ENCODE peak calls at places on chromosomes 12 and 14, in six cellular contexts. Q is lower leg skin, C is stomach, M is right lobe of liver, J is Peyer's patch, K is body of pancreas. O is an unnamed sample.

GRCh38 chr12:13735756-13736155 is 245.6 kb downstream of the GRIN2B start:
- DNase-seq in C (no peak), K (no peak), Q (no peak), J (no peak), M (no peak), O (no peak)

GRCh38 chr12:32002848-32003493 is 43.8 kb downstream of the RESF1 start:
- DNase-seq in C (no peak), M (no peak), K (no peak), Q (no peak), J (no peak), O (no peak)

GRCh38 chr14:54895683-54896082 is 6.9 kb downstream of the GCH1 start:
- DNase-seq in M (no peak), K (no peak), C (no peak), J (no peak), Q (no peak), O (no peak)

GRCh38 chr14:57498035-57498434 is 4.4 kb upstream of the CCDC198 start:
- DNase-seq in J (no peak), C (no peak), Q (no peak), M (no peak), K (no peak), O (no peak)

GRCh38 chr14:64572721-64573508 is 23.2 kb downstream of the PPP1R36 start:
- DNase-seq in M (no peak), C (no peak), K (no peak), J (no peak), Q (no peak), O (no peak)

GRCh38 chr12:28114488-28114887 is 75.8 kb upstream of the CCDC91 start:
- DNase-seq in M (no peak), K (no peak), Q (no peak), C (no peak), J (no peak), O (no peak)

GRCh38 chr12:24928131-24928530 is 20.8 kb downstream of the BCAT1 start:
- DNase-seq in J (no peak), K (no peak), C (no peak), Q (no peak), M (no peak), O (no peak)

GRCh38 chr14:78319826-78320635 is 149.9 kb downstream of the NRXN3 start:
- DNase-seq in K (no peak), Q (no peak), J (no peak), M (no peak), C (no peak), O (no peak)

GRCh38 chr14:54211562-54212308 is 185.1 kb upstream of the CDKN3 start:
- DNase-seq in K (no peak), J (no peak), M (no peak), Q (no peak), C (no peak), O (no peak)

GRCh38 chr12:3445127-3445978 is 45.6 kb upstream of the PRMT8 start:
- DNase-seq in Q (peak; percentile 15), C (peak; percentile 64), K (peak; percentile 27), J (no peak), M (no peak), O (peak; percentile 16)

GRCh38 chr14:81144811-81145598 is 75.8 kb downstream of the GTF2A1 start:
- DNase-seq in K (no peak), M (no peak), Q (no peak), C (no peak), J (no peak), O (no peak)

GRCh38 chr14:99277534-99277933 is 5.5 kb upstream of the BCL11B start:
- DNase-seq in K (no peak), M (no peak), J (no peak), Q (no peak), C (no peak), O (no peak)

GRCh38 chr12:124744659-124745467 is 118.8 kb downstream of the SCARB1 start:
- DNase-seq in Q (no peak), K (no peak), C (no peak), M (no peak), J (no peak), O (no peak)

GRCh38 chr12:104374806-104375205 is 71.3 kb downstream of the EID3 start:
- DNase-seq in K (no peak), Q (peak; percentile 70), C (no peak), J (no peak), M (no peak), O (no peak)

GRCh38 chr14:75426332-75427125 is 1.3 kb upstream of the JDP2 start:
- DNase-seq in Q (no peak), K (no peak), C (no peak), M (no peak), J (peak; percentile 61), O (no peak)

GRCh38 chr14:62956413-62956812 is 88.8 kb downstream of the KCNH5 start:
- DNase-seq in K (no peak), M (no peak), J (no peak), Q (no peak), C (no peak), O (no peak)

GRCh38 chr14:70785556-70785955 is 23.8 kb downstream of the MAP3K9 start:
- DNase-seq in C (no peak), K (no peak), J (no peak), M (no peak), Q (peak; percentile 45), O (no peak)

GRCh38 chr12:109228664-109229063 is 80.4 kb downstream of the FOXN4 start:
- DNase-seq in J (no peak), M (no peak), Q (no peak), K (no peak), C (no peak), O (no peak)

GRCh38 chr14:55347040-55347439 is 64.6 kb downstream of the ATG14 start:
- DNase-seq in M (no peak), C (no peak), Q (no peak), J (no peak), K (no peak), O (peak; percentile 30)

GRCh38 chr12:92003701-92004100 is 141.9 kb downstream of the BTG1 start:
- DNase-seq in K (no peak), C (no peak), M (no peak), J (no peak), Q (no peak), O (no peak)

GRCh38 chr12:92989715-92990484 is 60.8 kb upstream of the EEA1 start:
- DNase-seq in C (no peak), J (no peak), Q (no peak), K (no peak), M (no peak), O (no peak)

GRCh38 chr12:6871052-6871957 is 1.8 kb downstream of the SPSB2 start:
- DNase-seq in C (peak; percentile 45), Q (no peak), J (no peak), M (no peak), K (no peak), O (peak; percentile 83)

GRCh38 chr12:103128862-103129501 is 171.5 kb downstream of the ASCL1 start:
- DNase-seq in M (peak; percentile 80), J (no peak), K (peak; percentile 58), C (peak; percentile 51), Q (no peak), O (no peak)

GRCh38 chr12:10652192-10652591 is 21.7 kb downstream of the STYK1 start:
- DNase-seq in K (no peak), M (no peak), C (no peak), J (no peak), Q (no peak), O (no peak)

GRCh38 chr12:54385251-54385914 is 850 bp upstream of the ZNF385A start:
- DNase-seq in Q (no peak), K (no peak), J (peak; percentile 56), M (no peak), C (no peak), O (no peak)
- TF ChIP-seq POLR2A in Q (no peak), K (no peak), J (no peak), M (no peak), C (no peak), O (no peak)

GRCh38 chr12:49966511-49967041 is 4.9 kb downstream of the AQP5 start:
- DNase-seq in J (no peak), M (no peak), K (no peak), Q (no peak), C (no peak), O (no peak)

GRCh38 chr12:49967777-49968250 is 4.9 kb upstream of the AQP6 start:
- DNase-seq in K (no peak), M (no peak), J (no peak), C (no peak), Q (no peak), O (no peak)

GRCh38 chr12:49965836-49966235 is 4.2 kb downstream of the AQP5 start:
- DNase-seq in J (no peak), C (no peak), M (no peak), Q (no peak), K (no peak), O (no peak)

GRCh38 chr12:49968431-49968830 is 4.3 kb upstream of the AQP6 start:
- DNase-seq in C (no peak), K (no peak), M (peak; percentile 88), Q (no peak), J (no peak), O (no peak)

GRCh38 chr12:49967042-49967776 is 5.5 kb downstream of the AQP5 start:
- DNase-seq in J (peak; percentile 83), C (peak; percentile 95), M (peak; percentile 94), K (peak; percentile 90), Q (peak; percentile 98), O (peak; percentile 94)
- H3K4me3 ChIP-seq in J (peak overlapping the region; percentile 47), C (peak overlapping the region; percentile 49), M (peak overlapping the region; percentile 41), K (no peak overlapping the region), Q (no peak overlapping the region), O (peak overlapping the region; percentile 33)

GRCh38 chr14:73684627-73685026 is 29.6 kb downstream of the PNMA1 start:
- DNase-seq in M (no peak), J (no peak), K (no peak), C (no peak), Q (no peak), O (no peak)

GRCh38 chr14:73685328-73685727 is 28.9 kb downstream of the PNMA1 start:
- DNase-seq in M (no peak), K (no peak), J (no peak), C (no peak), Q (no peak), O (no peak)

DNA sequence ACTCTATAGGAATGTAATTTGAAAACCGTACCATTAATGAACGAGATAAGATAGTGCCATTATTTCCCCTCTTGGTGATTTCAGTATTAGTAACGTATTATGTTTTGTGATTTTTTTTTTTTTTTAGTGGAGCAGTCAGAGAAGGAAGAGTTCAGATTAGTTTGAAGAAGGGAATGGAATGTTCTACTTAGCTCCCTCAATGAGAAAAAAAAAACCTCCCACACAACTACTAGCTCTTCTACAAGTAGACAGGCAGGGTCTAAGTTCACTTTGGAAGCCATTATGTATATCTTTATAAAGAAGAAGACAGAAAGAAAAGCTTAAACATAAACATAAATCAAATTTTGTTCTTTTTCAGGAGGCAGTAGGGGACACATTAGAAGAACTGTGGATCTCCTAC is 27.3 kb downstream of the PNMA1 start:
- DNase-seq in Q (no peak), K (no peak), J (no peak), C (no peak), M (no peak), O (no peak)
- TF ChIP-seq POLR2A in Q (no peak), K (no peak), J (no peak), C (no peak), M (no peak), O (no peak)

GRCh38 chr14:51607677-51608076 is 44.0 kb upstream of the FRMD6 start:
- DNase-seq in M (no peak), C (no peak), Q (no peak), J (no peak), K (no peak), O (no peak)
- H3K4me3 ChIP-seq in M (no peak overlapping the region), C (no peak overlapping the region), Q (no peak overlapping the region), J (no peak overlapping the region), K (no peak overlapping the region), O (no peak overlapping the region)

GRCh38 chr12:126858586-126858985 is 1408.4 kb upstream of the TMEM132C start:
- DNase-seq in M (no peak), K (no peak), C (no peak), Q (no peak), J (no peak), O (no peak)
- TF ChIP-seq POLR2A in M (no peak), K (no peak), C (no peak), Q (no peak), J (no peak), O (no peak)